ENCODE peak calls at places on chromosome 7, in seven cellular contexts. E is IMR-90, R is mesendoderm, D is trophoblast cell, N is mesenchymal stem cell, J is H9, S is H1. W is an unnamed sample.

GRCh38 chr7:35889870-35890269 is 89.0 kb downstream of the SEPTIN7 start:
- DNase-seq in E (no peak), R (no peak), D (no peak), N (no peak), J (no peak), S (no peak), W (no peak)

GRCh38 chr7:54811925-54812264 is 52.9 kb upstream of the SEC61G start:
- DNase-seq in E (peak), R (no peak), D (no peak), N (peak), J (no peak), S (no peak), W (no peak)

GRCh38 chr7:117875566-117875965 is 2.3 kb upstream of the CTTNBP2 start:
- DNase-seq in E (peak), R (peak), D (peak), N (peak), J (peak), S (no peak), W (peak)

GRCh38 chr7:1555046-1555812 is 776 bp downstream of the TMEM184A start:
- DNase-seq in E (peak), R (peak), D (peak), N (peak), J (no peak), S (peak), W (no peak)

GRCh38 chr7:42550706-42551470 is 313.9 kb upstream of the GLI3 start:
- DNase-seq in E (no peak), R (no peak), D (no peak), N (no peak), J (no peak), S (no peak), W (no peak)

GRCh38 chr7:78017621-78018100 is 219.1 kb downstream of the PHTF2 start:
- DNase-seq in E (no peak), R (no peak), D (no peak), N (no peak), J (no peak), S (no peak), W (no peak)

GRCh38 chr7:94509264-94509878 is at the start of gene CASD1:
- DNase-seq in E (peak), R (peak), D (peak), N (peak), J (peak), S (peak), W (peak)

GRCh38 chr7:113331155-113331898 is 213.0 kb upstream of the SMIM30 start:
- DNase-seq in E (no peak), R (peak), D (no peak), N (no peak), J (peak), S (peak), W (peak)

GRCh38 chr7:46123-46829 is 146.1 kb upstream of the FAM20C start:
- DNase-seq in E (no peak), R (no peak), D (no peak), N (no peak), J (no peak), S (peak), W (no peak)

GRCh38 chr7:141161959-141162547 is 88.2 kb downstream of the TMEM178B start:
- DNase-seq in E (no peak), R (no peak), D (no peak), N (no peak), J (no peak), S (no peak), W (no peak)

GRCh38 chr7:18896343-18896975 is 221.0 kb downstream of the TWIST1 start:
- DNase-seq in E (peak), R (peak), D (no peak), N (no peak), J (no peak), S (no peak), W (no peak)

GRCh38 chr7:98651760-98652159 is 34.7 kb downstream of the NPTX2 start:
- DNase-seq in E (no peak), R (no peak), D (no peak), N (no peak), J (no peak), S (no peak), W (no peak)

GRCh38 chr7:157987906-157988305 is 599.7 kb downstream of the PTPRN2 start:
- DNase-seq in E (no peak), R (no peak), D (no peak), N (no peak), J (no peak), S (no peak), W (no peak)

GRCh38 chr7:88331322-88331721 is 24.6 kb upstream of the STEAP4 start:
- DNase-seq in E (no peak), R (no peak), D (no peak), N (no peak), J (no peak), S (no peak), W (no peak)

GRCh38 chr7:6160191-6160623 is 112.2 kb downstream of the CYTH3 start:
- DNase-seq in E (peak), R (peak), D (peak), N (peak), J (peak), S (peak), W (peak)

GRCh38 chr7:909358-910329 is 33.3 kb downstream of the GET4 start:
- DNase-seq in E (peak), R (no peak), D (peak), N (peak), J (no peak), S (no peak), W (peak)

GRCh38 chr7:1313591-1313990 is 80.9 kb downstream of the UNCX start:
- DNase-seq in E (no peak), R (no peak), D (no peak), N (no peak), J (no peak), S (peak), W (no peak)

GRCh38 chr7:151082151-151083070 is 882 bp downstream of the TMUB1 start:
- DNase-seq in E (no peak), R (no peak), D (no peak), N (no peak), J (no peak), S (no peak), W (no peak)

GRCh38 chr7:127487381-127487780 is 94.9 kb upstream of the ZNF800 start:
- DNase-seq in E (no peak), R (peak), D (no peak), N (no peak), J (no peak), S (no peak), W (no peak)

GRCh38 chr7:111274882-111275281 is 184.0 kb downstream of the LRRN3 start:
- DNase-seq in E (peak), R (peak), D (peak), N (peak), J (no peak), S (no peak), W (no peak)

GRCh38 chr7:107914834-107915233 is 23.9 kb downstream of the DLD start:
- DNase-seq in E (no peak), R (no peak), D (no peak), N (no peak), J (no peak), S (no peak), W (no peak)

GRCh38 chr7:82375713-82376112 is 67.9 kb downstream of the CACNA2D1 start:
- DNase-seq in E (no peak), R (no peak), D (no peak), N (no peak), J (no peak), S (no peak), W (no peak)

GRCh38 chr7:11786186-11786585 is 45.8 kb downstream of the THSD7A start:
- DNase-seq in E (no peak), R (peak), D (peak), N (no peak), J (no peak), S (no peak), W (no peak)

GRCh38 chr7:149027560-149028345 is 552 bp downstream of the PDIA4 start:
- DNase-seq in E (peak), R (no peak), D (no peak), N (peak), J (no peak), S (no peak), W (peak)

GRCh38 chr7:45182856-45183710 is 25.5 kb downstream of the RAMP3 start:
- DNase-seq in E (no peak), R (no peak), D (no peak), N (no peak), J (peak), S (no peak), W (no peak)

GRCh38 chr7:137882261-137882668 is 35.5 kb upstream of the DGKI start:
- DNase-seq in E (peak), R (peak), D (peak), N (peak), J (no peak), S (no peak), W (no peak)

GRCh38 chr7:81659697-81660395 is 110.0 kb downstream of the HGF start:
- DNase-seq in E (no peak), R (peak), D (peak), N (no peak), J (no peak), S (no peak), W (no peak)

GRCh38 chr7:101362334-101363195 is at the start of gene COL26A1:
- DNase-seq in E (no peak), R (peak), D (peak), N (peak), J (peak), S (peak), W (peak)

GRCh38 chr7:106568002-106568679 is 92.8 kb downstream of the CCDC71L start:
- DNase-seq in E (no peak), R (no peak), D (no peak), N (no peak), J (no peak), S (no peak), W (no peak)
- H3K9ac ChIP-seq in E (peak), R (no peak), D (no peak), N (peak), J (no peak), S (no peak), W (no peak)

GRCh38 chr7:139618482-139619366 is 95.2 kb downstream of the CLEC2L start:
- DNase-seq in E (peak), R (peak), D (peak), N (peak), J (peak), S (peak), W (peak)
- H3K18ac ChIP-seq in E (no peak), R (no peak), D (no peak), N (no peak), J (no peak), S (no peak), W (no peak)

DNA sequence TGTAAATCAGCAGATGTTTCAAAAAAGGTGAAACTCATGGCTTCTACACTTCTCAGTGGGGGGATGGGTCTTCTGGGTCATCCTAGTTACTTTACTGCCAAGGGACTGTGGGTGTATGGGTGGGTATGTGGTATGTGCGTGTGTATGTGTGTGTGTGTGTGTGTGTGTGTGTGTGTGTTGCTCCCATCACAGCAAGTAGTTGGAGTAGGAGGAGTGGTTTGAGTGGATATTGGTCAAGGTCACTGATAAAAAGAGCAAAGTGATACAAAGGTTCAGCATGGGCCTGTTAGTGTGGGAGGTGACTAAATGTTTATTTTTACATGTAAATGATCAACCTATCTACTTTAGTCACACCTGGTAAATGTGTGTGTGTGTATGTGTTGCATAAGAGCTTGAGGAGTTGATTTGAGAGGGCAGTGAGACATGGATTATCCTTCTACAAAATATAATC is 11.8 kb upstream of the COBL start:
- DNase-seq in E (no peak), R (no peak), D (no peak), N (no peak), J (no peak), S (peak), W (no peak)
- H3K4me2 ChIP-seq in E (no peak), R (no peak), D (no peak), N (no peak), J (peak), S (peak), W (no peak)

DNA sequence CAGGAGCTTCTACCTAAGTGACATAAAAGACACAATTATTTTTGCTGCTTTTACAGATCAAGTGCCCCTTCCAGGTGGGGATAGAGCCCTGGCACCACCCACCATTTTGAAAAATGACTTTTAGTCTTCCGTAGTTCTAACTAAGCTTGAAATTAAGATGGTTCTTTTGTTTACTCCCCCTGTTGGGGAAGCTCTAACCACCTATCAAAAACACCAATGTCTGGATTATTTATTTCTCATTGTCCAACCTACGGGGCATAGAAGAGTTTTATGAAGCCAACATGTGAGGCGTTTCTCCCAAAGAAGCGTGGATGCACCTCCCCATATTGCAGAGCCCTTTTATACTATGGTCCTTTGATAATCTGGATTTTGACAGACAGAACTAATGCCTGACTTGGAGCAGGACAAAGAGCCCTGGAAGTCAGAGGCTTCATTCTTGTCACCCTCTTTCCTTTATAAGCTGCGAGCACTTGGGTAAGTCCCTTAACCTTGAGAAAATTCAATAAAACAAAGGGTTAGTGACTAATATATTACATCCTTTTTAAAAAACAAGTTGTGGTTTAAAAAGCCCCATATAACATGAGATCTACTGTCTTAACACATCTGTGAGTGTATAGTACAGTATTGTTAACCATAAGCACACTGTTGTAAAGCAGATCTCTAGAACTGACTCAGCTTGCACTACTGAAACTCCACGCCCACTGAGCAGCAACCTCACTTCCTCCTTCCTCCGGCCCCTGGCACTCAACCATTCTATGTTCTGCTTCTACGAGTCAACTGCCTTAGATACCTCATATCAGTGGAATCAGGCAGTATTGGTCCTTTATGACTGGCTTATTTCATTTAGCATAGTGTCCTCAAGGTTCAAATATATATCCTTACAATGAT is 67.5 kb downstream of the ATXN7L1 start:
- DNase-seq in E (peak), R (no peak), D (peak), N (peak), J (no peak), S (no peak), W (no peak)
- H3K9ac ChIP-seq in E (no peak), R (no peak), D (no peak), N (no peak), J (no peak), S (no peak), W (no peak)

GRCh38 chr7:27121656-27122055 is 8.9 kb downstream of the HOXA4 start:
- DNase-seq in E (peak), R (no peak), D (no peak), N (no peak), J (no peak), S (no peak), W (no peak)
- H3K18ac ChIP-seq in E (peak), R (no peak), D (no peak), N (no peak), J (no peak), S (no peak), W (no peak)

GRCh38 chr7:29588212-29588611 is 24.6 kb downstream of the PRR15 start:
- DNase-seq in E (no peak), R (no peak), D (no peak), N (no peak), J (no peak), S (no peak), W (no peak)

GRCh38 chr7:29588900-29589696 is 25.5 kb downstream of the PRR15 start:
- DNase-seq in E (peak), R (peak), D (peak), N (peak), J (peak), S (peak), W (no peak)

GRCh38 chr7:29592866-29593265 is 29.2 kb downstream of the PRR15 start:
- DNase-seq in E (no peak), R (no peak), D (no peak), N (no peak), J (no peak), S (no peak), W (no peak)

DNA sequence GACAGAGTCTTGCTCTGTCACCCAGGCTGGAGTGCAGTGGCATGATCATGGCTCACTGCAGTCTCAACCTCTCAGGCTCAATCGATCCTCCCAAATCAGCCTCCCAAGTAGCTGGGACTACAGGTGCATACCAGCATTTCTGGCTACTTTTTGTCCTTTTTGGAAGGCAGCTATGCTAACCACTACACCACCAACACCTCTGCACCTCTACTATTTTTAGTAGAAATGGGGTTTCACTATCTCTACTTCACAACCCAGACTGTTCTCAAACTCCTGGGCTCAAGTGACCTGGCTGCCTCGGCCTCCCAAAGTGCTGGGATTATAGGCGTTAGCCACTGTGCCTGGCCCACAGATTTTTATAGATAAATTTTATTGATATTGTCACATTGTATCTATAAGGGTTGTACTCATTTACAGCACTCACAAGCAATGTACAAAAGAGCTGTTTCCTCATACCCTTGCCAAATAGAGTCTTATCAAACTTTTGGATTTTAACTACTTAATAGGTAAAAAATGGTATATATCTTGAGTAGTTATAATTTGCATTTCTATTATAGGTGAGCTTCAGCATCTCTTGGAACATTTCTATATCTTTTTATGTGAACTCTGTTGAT is 23.7 kb downstream of the PRR15 start:
- DNase-seq in E (no peak), R (no peak), D (no peak), N (no peak), J (no peak), S (no peak), W (no peak)
- H3K4me2 ChIP-seq in E (no peak), R (no peak), D (no peak), N (no peak), J (no peak), S (no peak), W (no peak)